ENCODE peak calls at places on chromosomes 12 and 14, in six cellular contexts. One of them, this sample, is unnamed.
A peak's percentile ranks its signal among the peaks of the same experiment; 100 is the strongest.

GRCh38 chr12:127267128-127267527 is 999.8 kb upstream of the TMEM132C start:
- DNase-seq in GM23338: no peak
- DNase-seq in hippocampal formation: no peak
- DNase-seq in stimulated activated CD8-positive, alpha-beta memory T cell treated with anti-CD3 and anti-CD28 coated beads, Interleukin-7, amount 100 ng/mL, for 1 hour: no peak
- DNase-seq in T-helper 1 cell: no peak
- DNase-seq in NCI-H460: no peak
- DNase-seq in this sample: no peak

GRCh38 chr12:104750061-104750460 is 208.0 kb downstream of the SLC41A2 start:
- DNase-seq in stimulated activated CD8-positive, alpha-beta memory T cell treated with anti-CD3 and anti-CD28 coated beads, Interleukin-7, amount 100 ng/mL, for 1 hour: no peak
- DNase-seq in hippocampal formation: no peak
- DNase-seq in GM23338: no peak
- DNase-seq in T-helper 1 cell: no peak
- DNase-seq in NCI-H460: no peak
- DNase-seq in this sample: peak; percentile 17

GRCh38 chr12:61188801-61189595 is 1071.2 kb upstream of the USP15 start:
- DNase-seq in NCI-H460: no peak
- DNase-seq in stimulated activated CD8-positive, alpha-beta memory T cell treated with anti-CD3 and anti-CD28 coated beads, Interleukin-7, amount 100 ng/mL, for 1 hour: no peak
- DNase-seq in hippocampal formation: peak; percentile 43
- DNase-seq in T-helper 1 cell: no peak
- DNase-seq in GM23338: peak; percentile 3
- DNase-seq in this sample: no peak

GRCh38 chr14:103402700-103403099 is 17.5 kb downstream of the MARK3 start:
- DNase-seq in hippocampal formation: no peak
- DNase-seq in stimulated activated CD8-positive, alpha-beta memory T cell treated with anti-CD3 and anti-CD28 coated beads, Interleukin-7, amount 100 ng/mL, for 1 hour: no peak
- DNase-seq in GM23338: peak; percentile 59
- DNase-seq in T-helper 1 cell: no peak
- DNase-seq in NCI-H460: no peak
- DNase-seq in this sample: no peak

GRCh38 chr14:69987416-69988144 is 108.4 kb downstream of the SMOC1 start:
- DNase-seq in T-helper 1 cell: no peak
- DNase-seq in hippocampal formation: no peak
- DNase-seq in GM23338: peak; percentile 76
- DNase-seq in stimulated activated CD8-positive, alpha-beta memory T cell treated with anti-CD3 and anti-CD28 coated beads, Interleukin-7, amount 100 ng/mL, for 1 hour: no peak
- DNase-seq in NCI-H460: no peak
- DNase-seq in this sample: no peak

GRCh38 chr12:53102883-53103807 is at the start of gene SOAT2:
- DNase-seq in hippocampal formation: no peak
- DNase-seq in NCI-H460: no peak
- DNase-seq in GM23338: no peak
- DNase-seq in stimulated activated CD8-positive, alpha-beta memory T cell treated with anti-CD3 and anti-CD28 coated beads, Interleukin-7, amount 100 ng/mL, for 1 hour: no peak
- DNase-seq in T-helper 1 cell: no peak
- DNase-seq in this sample: no peak

GRCh38 chr14:72024043-72024407 is 91.8 kb downstream of the RGS6 start:
- DNase-seq in GM23338: peak; percentile 83
- DNase-seq in stimulated activated CD8-positive, alpha-beta memory T cell treated with anti-CD3 and anti-CD28 coated beads, Interleukin-7, amount 100 ng/mL, for 1 hour: no peak
- DNase-seq in hippocampal formation: no peak
- DNase-seq in T-helper 1 cell: no peak
- DNase-seq in NCI-H460: peak; percentile 15
- DNase-seq in this sample: no peak

GRCh38 chr14:91249841-91250616 is 5.5 kb upstream of the GPR68 start:
- DNase-seq in GM23338: no peak
- DNase-seq in NCI-H460: no peak
- DNase-seq in T-helper 1 cell: no peak
- DNase-seq in stimulated activated CD8-positive, alpha-beta memory T cell treated with anti-CD3 and anti-CD28 coated beads, Interleukin-7, amount 100 ng/mL, for 1 hour: no peak
- DNase-seq in hippocampal formation: no peak
- DNase-seq in this sample: no peak

GRCh38 chr12:27705263-27705662 is 5.4 kb upstream of the MRPS35 start:
- DNase-seq in GM23338: peak; percentile 77
- DNase-seq in stimulated activated CD8-positive, alpha-beta memory T cell treated with anti-CD3 and anti-CD28 coated beads, Interleukin-7, amount 100 ng/mL, for 1 hour: no peak
- DNase-seq in T-helper 1 cell: no peak
- DNase-seq in NCI-H460: no peak
- DNase-seq in hippocampal formation: no peak
- DNase-seq in this sample: no peak

GRCh38 chr14:92880851-92881250 is 42.1 kb upstream of the CHGA start:
- DNase-seq in hippocampal formation: no peak
- DNase-seq in T-helper 1 cell: no peak
- DNase-seq in stimulated activated CD8-positive, alpha-beta memory T cell treated with anti-CD3 and anti-CD28 coated beads, Interleukin-7, amount 100 ng/mL, for 1 hour: no peak
- DNase-seq in NCI-H460: peak; percentile 60
- DNase-seq in GM23338: peak; percentile 90
- DNase-seq in this sample: peak; percentile 6

GRCh38 chr12:123387508-123388217 is 3.7 kb downstream of the KMT5A start:
- DNase-seq in hippocampal formation: no peak
- DNase-seq in T-helper 1 cell: no peak
- DNase-seq in GM23338: peak; percentile 12
- DNase-seq in NCI-H460: no peak
- DNase-seq in stimulated activated CD8-positive, alpha-beta memory T cell treated with anti-CD3 and anti-CD28 coated beads, Interleukin-7, amount 100 ng/mL, for 1 hour: no peak
- DNase-seq in this sample: no peak

GRCh38 chr14:93939304-93940229 is 12.4 kb downstream of the FAM181A start:
- DNase-seq in GM23338: peak; percentile 89
- DNase-seq in T-helper 1 cell: peak; percentile 84
- DNase-seq in stimulated activated CD8-positive, alpha-beta memory T cell treated with anti-CD3 and anti-CD28 coated beads, Interleukin-7, amount 100 ng/mL, for 1 hour: peak; percentile 83
- DNase-seq in hippocampal formation: peak; percentile 74
- DNase-seq in NCI-H460: peak; percentile 58
- DNase-seq in this sample: no peak

GRCh38 chr12:55280991-55281390 is 15.4 kb downstream of the OR6C6 start:
- DNase-seq in GM23338: no peak
- DNase-seq in T-helper 1 cell: no peak
- DNase-seq in NCI-H460: no peak
- DNase-seq in stimulated activated CD8-positive, alpha-beta memory T cell treated with anti-CD3 and anti-CD28 coated beads, Interleukin-7, amount 100 ng/mL, for 1 hour: no peak
- DNase-seq in hippocampal formation: no peak
- DNase-seq in this sample: no peak

GRCh38 chr12:6461401-6462233 is 8.9 kb downstream of the VAMP1 start:
- DNase-seq in NCI-H460: no peak
- DNase-seq in GM23338: no peak
- DNase-seq in T-helper 1 cell: peak; percentile 75
- DNase-seq in stimulated activated CD8-positive, alpha-beta memory T cell treated with anti-CD3 and anti-CD28 coated beads, Interleukin-7, amount 100 ng/mL, for 1 hour: peak; percentile 65
- DNase-seq in hippocampal formation: peak; percentile 27
- DNase-seq in this sample: no peak

GRCh38 chr14:72597834-72598233 is 296.1 kb downstream of the DPF3 start:
- DNase-seq in stimulated activated CD8-positive, alpha-beta memory T cell treated with anti-CD3 and anti-CD28 coated beads, Interleukin-7, amount 100 ng/mL, for 1 hour: no peak
- DNase-seq in T-helper 1 cell: no peak
- DNase-seq in GM23338: no peak
- DNase-seq in hippocampal formation: no peak
- DNase-seq in NCI-H460: no peak
- DNase-seq in this sample: no peak

GRCh38 chr14:51448831-51449665 is 202.7 kb upstream of the FRMD6 start:
- DNase-seq in GM23338: no peak
- DNase-seq in NCI-H460: no peak
- DNase-seq in hippocampal formation: no peak
- DNase-seq in T-helper 1 cell: no peak
- DNase-seq in stimulated activated CD8-positive, alpha-beta memory T cell treated with anti-CD3 and anti-CD28 coated beads, Interleukin-7, amount 100 ng/mL, for 1 hour: no peak
- DNase-seq in this sample: peak; percentile 63

GRCh38 chr12:53928054-53928879 is 10.4 kb upstream of the HOXC13 start:
- DNase-seq in stimulated activated CD8-positive, alpha-beta memory T cell treated with anti-CD3 and anti-CD28 coated beads, Interleukin-7, amount 100 ng/mL, for 1 hour: no peak
- DNase-seq in T-helper 1 cell: no peak
- DNase-seq in GM23338: peak; percentile 24
- DNase-seq in hippocampal formation: no peak
- DNase-seq in NCI-H460: no peak
- DNase-seq in this sample: no peak

GRCh38 chr12:105278043-105278697 is 42.2 kb upstream of the APPL2 start:
- DNase-seq in NCI-H460: no peak
- DNase-seq in hippocampal formation: no peak
- DNase-seq in stimulated activated CD8-positive, alpha-beta memory T cell treated with anti-CD3 and anti-CD28 coated beads, Interleukin-7, amount 100 ng/mL, for 1 hour: no peak
- DNase-seq in T-helper 1 cell: no peak
- DNase-seq in GM23338: peak; percentile 36
- DNase-seq in this sample: no peak

GRCh38 chr14:23379331-23380196 is 2.7 kb downstream of the CMTM5 start:
- DNase-seq in stimulated activated CD8-positive, alpha-beta memory T cell treated with anti-CD3 and anti-CD28 coated beads, Interleukin-7, amount 100 ng/mL, for 1 hour: peak; percentile 20
- DNase-seq in T-helper 1 cell: peak; percentile 47
- DNase-seq in NCI-H460: peak; percentile 39
- DNase-seq in GM23338: peak; percentile 75
- DNase-seq in hippocampal formation: peak; percentile 42
- DNase-seq in this sample: no peak

GRCh38 chr14:39430762-39431415 is 1.3 kb downstream of the FBXO33 start:
- DNase-seq in NCI-H460: no peak
- DNase-seq in hippocampal formation: no peak
- DNase-seq in T-helper 1 cell: no peak
- DNase-seq in GM23338: no peak
- DNase-seq in stimulated activated CD8-positive, alpha-beta memory T cell treated with anti-CD3 and anti-CD28 coated beads, Interleukin-7, amount 100 ng/mL, for 1 hour: no peak
- DNase-seq in this sample: no peak

GRCh38 chr12:56193025-56193578 is 3.8 kb upstream of the SMARCC2 start:
- DNase-seq in T-helper 1 cell: peak; percentile 68
- DNase-seq in hippocampal formation: peak; percentile 32
- DNase-seq in NCI-H460: peak; percentile 88
- DNase-seq in stimulated activated CD8-positive, alpha-beta memory T cell treated with anti-CD3 and anti-CD28 coated beads, Interleukin-7, amount 100 ng/mL, for 1 hour: peak; percentile 29
- DNase-seq in GM23338: peak; percentile 96
- DNase-seq in this sample: peak; percentile 37

GRCh38 chr12:1351926-1352325 is 242.5 kb downstream of the FBXL14 start:
- DNase-seq in T-helper 1 cell: no peak
- DNase-seq in GM23338: no peak
- DNase-seq in hippocampal formation: no peak
- DNase-seq in stimulated activated CD8-positive, alpha-beta memory T cell treated with anti-CD3 and anti-CD28 coated beads, Interleukin-7, amount 100 ng/mL, for 1 hour: no peak
- DNase-seq in NCI-H460: no peak
- DNase-seq in this sample: peak; percentile 60